ENCODE peak calls at places on chromosomes 6 and 20, in six cellular contexts. J is PC-3, Y is A549, V is Peyer's patch, U is suprapubic skin, N is K562. C is an unnamed sample. For H3K4me1, the result is how much of the 10 kb centered on the place peaks cover.

GRCh38 chr6:33117826-33118277 is 42.1 kb downstream of the HLA-DPB1 start:
- DNase-seq in Y (no peak), U (no peak), N (no peak), V (no peak), J (no peak), C (no peak)

GRCh38 chr6:89954721-89955148 is 60.5 kb downstream of the GJA10 start:
- DNase-seq in V (no peak), N (no peak), J (no peak), U (no peak), Y (no peak), C (no peak)

GRCh38 chr20:57709823-57710799 is at the start of gene PMEPA1:
- DNase-seq in J (peak), Y (peak), U (peak), N (peak), V (peak), C (peak)

GRCh38 chr20:48846516-48847492 is 19.0 kb upstream of the PREX1 start:
- DNase-seq in N (peak), U (no peak), V (no peak), J (no peak), Y (no peak), C (peak)

GRCh38 chr6:12614468-12614867 is 102.1 kb upstream of the PHACTR1 start:
- DNase-seq in U (no peak), J (no peak), V (no peak), Y (no peak), N (no peak), C (no peak)

GRCh38 chr6:170003027-170003426 is 251.6 kb downstream of the ERMARD start:
- DNase-seq in J (no peak), V (no peak), N (no peak), Y (no peak), U (no peak), C (no peak)

GRCh38 chr6:87342829-87343228 is 1.8 kb upstream of the C6orf163 start:
- DNase-seq in V (no peak), Y (no peak), N (no peak), U (no peak), J (no peak), C (no peak)

GRCh38 chr20:62368629-62369507 is 1.8 kb upstream of the LAMA5 start:
- DNase-seq in U (no peak), J (peak), N (peak), V (no peak), Y (no peak), C (peak)

GRCh38 chr6:5851261-5851757 is 155.4 kb downstream of the NRN1 start:
- DNase-seq in U (no peak), J (no peak), Y (peak), N (no peak), V (peak), C (no peak)

GRCh38 chr6:125764105-125764671 is 14.8 kb downstream of the HEY2 start:
- DNase-seq in N (no peak), U (no peak), J (no peak), Y (no peak), V (no peak), C (no peak)

GRCh38 chr6:80223743-80224212 is 117.3 kb downstream of the BCKDHB start:
- DNase-seq in U (peak), J (no peak), N (no peak), Y (no peak), V (no peak), C (no peak)
- TF ChIP-seq CTCF in U (no peak), J (no peak), N (no peak), Y (no peak), V (no peak), C (no peak)

DNA sequence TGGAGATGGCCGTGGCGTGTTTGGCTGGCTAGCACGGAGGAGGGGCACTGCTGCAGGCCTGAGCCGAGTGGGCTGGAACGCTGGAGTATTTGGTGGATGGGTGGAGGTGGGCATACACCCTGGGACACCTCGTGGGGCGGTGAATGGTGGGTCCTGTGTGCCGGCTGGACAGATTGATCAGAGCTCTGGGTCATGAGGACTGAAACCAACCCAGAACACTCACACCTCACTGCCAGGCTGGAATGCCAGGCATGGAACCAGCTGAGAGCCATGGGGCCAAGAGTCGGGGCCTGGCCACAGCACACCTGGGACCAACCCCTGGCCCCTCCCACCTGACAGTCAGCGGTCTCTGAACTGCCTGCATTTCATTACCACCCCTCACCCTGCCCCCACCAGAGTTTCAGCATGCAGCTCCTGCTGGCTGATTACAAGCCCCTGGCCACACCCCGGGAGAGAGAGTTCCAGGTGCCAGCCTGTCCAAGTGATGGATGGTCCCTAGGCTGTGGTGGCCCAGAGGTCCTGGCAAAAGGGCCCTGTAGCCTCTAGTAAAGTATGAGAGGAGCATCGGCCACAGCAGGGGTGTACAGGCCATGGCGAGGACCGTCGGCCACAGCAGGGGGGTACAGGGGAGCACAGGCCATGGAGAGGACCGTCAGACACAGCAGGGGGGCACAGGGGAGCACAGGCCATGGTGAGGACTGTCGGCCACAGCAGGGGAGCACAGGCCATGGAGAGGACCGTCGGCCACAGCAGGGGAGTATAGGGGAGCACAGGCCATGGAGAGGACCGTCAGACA is 3.3 kb downstream of the NPBWR2 start:
- DNase-seq in N (no peak), V (no peak), Y (no peak), J (no peak), U (peak), C (peak)
- H3K4me1 ChIP-seq in N (half or more), V (under half), Y (under half), J (under half), U (under half), C (under half)

DNA sequence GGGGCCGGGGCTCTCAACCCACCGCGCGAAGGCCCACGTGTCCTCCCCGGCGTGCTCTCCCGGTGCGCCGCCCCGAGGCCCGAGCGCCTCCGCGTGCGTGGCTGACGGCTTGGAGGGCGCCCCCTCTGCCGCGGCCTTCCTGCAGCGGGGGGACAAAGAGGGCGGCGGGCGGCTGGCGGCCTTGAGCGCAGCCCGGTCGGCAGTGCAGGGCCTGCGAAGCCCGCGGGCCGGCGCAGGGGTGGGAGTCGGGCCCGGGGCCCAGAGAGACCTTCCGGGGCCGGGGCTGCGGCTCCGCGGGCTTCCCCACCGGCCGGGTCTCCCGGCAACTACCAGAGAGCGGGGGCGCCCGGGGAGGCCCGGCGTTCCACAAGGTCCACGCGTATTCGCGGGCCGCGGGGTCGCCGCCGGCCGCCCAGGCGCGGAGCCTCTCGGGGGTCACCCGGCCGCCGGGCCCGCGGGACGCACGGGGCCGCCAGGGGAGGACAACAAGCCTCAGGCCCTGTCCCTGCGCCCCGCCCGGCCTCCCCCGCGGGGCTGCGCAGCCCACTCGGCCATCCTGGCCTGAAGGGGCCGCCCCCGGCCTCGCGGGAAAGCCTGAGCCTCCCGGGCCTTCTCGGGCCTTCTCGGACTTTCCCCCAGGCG is at the start of gene FAM217A:
- DNase-seq in N (no peak), Y (no peak), V (no peak), J (no peak), U (no peak), C (no peak)
- TF ChIP-seq CTCF in N (no peak), Y (no peak), V (no peak), J (no peak), U (no peak), C (no peak)

DNA sequence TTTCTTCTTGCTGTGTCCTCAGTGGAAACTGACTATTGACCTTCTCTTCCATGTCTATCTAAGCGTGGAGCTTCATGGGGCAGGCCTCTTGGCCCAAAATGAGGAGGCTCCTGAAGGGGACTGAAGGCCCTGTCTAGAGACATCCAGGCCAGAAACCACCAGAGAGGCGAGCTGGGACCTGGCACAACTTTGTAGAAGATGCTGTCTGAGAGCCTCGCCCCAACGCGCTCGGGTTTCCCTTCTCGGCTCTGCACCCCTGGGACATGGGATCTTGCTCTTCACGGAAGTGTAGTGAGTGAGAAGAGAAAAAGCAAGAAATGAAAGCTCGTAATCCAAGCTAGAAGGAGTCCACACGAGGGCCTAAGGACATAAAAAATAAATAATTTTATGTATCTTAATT is 96.8 kb downstream of the GMPR start:
- DNase-seq in U (no peak), J (no peak), V (no peak), N (no peak), Y (no peak), C (no peak)
- H3K4me1 ChIP-seq in U (half or more), J (half or more), V (under half), N (under half), Y (half or more), C (half or more)

DNA sequence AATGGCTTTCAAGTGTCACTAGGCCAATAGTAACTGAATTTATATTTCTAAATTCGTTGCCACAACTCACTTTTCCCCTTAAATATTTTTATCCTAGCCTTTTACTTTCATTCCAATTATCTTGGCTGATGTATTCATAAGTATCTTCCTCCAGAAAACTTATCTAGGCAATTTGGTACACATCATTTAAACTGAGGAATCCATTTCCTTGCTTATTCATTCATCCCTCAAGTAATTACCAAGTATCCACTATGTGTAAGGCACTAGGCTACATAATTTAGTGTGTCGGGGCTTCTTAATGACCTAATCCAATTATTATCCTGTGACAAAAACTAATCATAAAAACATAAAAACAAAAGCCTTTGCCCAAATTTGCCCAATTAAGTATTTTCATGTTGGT is 258.3 kb upstream of the TCF21 start:
- DNase-seq in V (no peak), J (no peak), Y (no peak), U (no peak), N (no peak), C (no peak)
- TF ChIP-seq CTCF in V (no peak), J (no peak), Y (no peak), U (no peak), N (no peak), C (no peak)

DNA sequence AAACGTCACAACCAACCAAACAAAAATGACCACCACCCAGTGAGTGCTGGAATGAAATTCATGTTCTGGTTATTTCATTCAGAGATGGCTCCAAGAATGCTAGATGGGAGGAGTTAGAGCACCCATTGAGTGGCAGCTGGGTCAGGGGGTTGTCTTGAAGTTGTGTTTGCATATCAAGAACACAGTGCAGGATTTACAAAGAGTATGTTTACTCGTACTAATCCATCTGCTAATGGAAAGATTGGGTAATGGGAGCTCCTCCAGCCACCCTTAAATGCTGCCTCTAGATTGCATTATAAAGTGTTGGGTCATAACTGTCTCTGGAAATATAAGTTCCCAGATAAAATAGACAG is 13.4 kb downstream of the SLC35F1 start:
- DNase-seq in J (no peak), U (no peak), N (no peak), Y (no peak), V (no peak), C (no peak)
- H3K4me1 ChIP-seq in J (under half), U (under half), N (under half), Y (under half), V (under half), C (under half)